ENCODE peak calls at places on chromosomes 3 and 15, in eight cellular contexts. O is AG09319, G is Peyer's patch, E is endodermal cell, S is Panc1, V is heart left ventricle, A is upper lobe of left lung, H is fibroblast of mammary gland. W is an unnamed sample.

GRCh38 chr15:78878356-78878755 is 5.7 kb downstream of the MORF4L1 start:
- DNase-seq in O (no peak), G (no peak), E (no peak), S (no peak), V (no peak), A (no peak), H (peak; percentile 76), W (no peak)

GRCh38 chr15:44735482-44736260 is 657 bp upstream of the TRIM69 start:
- DNase-seq in O (no peak), G (no peak), E (no peak), S (no peak), V (no peak), A (peak; percentile 51), H (no peak), W (no peak)

GRCh38 chr15:42494998-42495360 is 455 bp upstream of the SNAP23 start:
- DNase-seq in O (no peak), G (peak; percentile 34), E (no peak), S (no peak), V (peak; percentile 76), A (peak; percentile 76), H (peak; percentile 67), W (peak; percentile 41)

GRCh38 chr3:183808355-183808754 is 17.0 kb downstream of the MAP6D1 start:
- DNase-seq in O (no peak), G (no peak), E (no peak), S (no peak), V (no peak), A (no peak), H (no peak), W (no peak)

GRCh38 chr15:78223396-78224023 is 10.9 kb downstream of the ACSBG1 start:
- DNase-seq in O (no peak), G (no peak), E (no peak), S (no peak), V (peak; percentile 58), A (no peak), H (peak; percentile 11), W (no peak)

GRCh38 chr3:129934234-129935123 is 40.0 kb upstream of the TRH start:
- DNase-seq in O (no peak), G (no peak), E (peak; percentile 77), S (peak; percentile 35), V (no peak), A (no peak), H (peak; percentile 23), W (no peak)

GRCh38 chr3:50156991-50157493 is 1.9 kb downstream of the SEMA3F start:
- DNase-seq in O (no peak), G (no peak), E (peak; percentile 84), S (no peak), V (no peak), A (no peak), H (no peak), W (no peak)

GRCh38 chr3:137714551-137714950 is 49.6 kb upstream of the SOX14 start:
- DNase-seq in O (no peak), G (no peak), E (no peak), S (no peak), V (no peak), A (no peak), H (no peak), W (no peak)

GRCh38 chr15:57298204-57298603 is 78.1 kb upstream of the CGNL1 start:
- DNase-seq in O (no peak), G (no peak), E (no peak), S (no peak), V (no peak), A (no peak), H (no peak), W (no peak)

GRCh38 chr3:70308760-70309159 is 3.7 kb downstream of the MDFIC2 start:
- DNase-seq in O (no peak), G (no peak), E (peak; percentile 67), S (no peak), V (no peak), A (no peak), H (peak; percentile 2), W (peak; percentile 5)

GRCh38 chr3:197406266-197406665 is 107.9 kb upstream of the DLG1 start:
- DNase-seq in O (no peak), G (no peak), E (no peak), S (no peak), V (peak; percentile 30), A (no peak), H (no peak), W (peak; percentile 66)

GRCh38 chr3:156271995-156272719 is 151.8 kb downstream of the KCNAB1 start:
- DNase-seq in O (no peak), G (no peak), E (peak; percentile 58), S (no peak), V (no peak), A (no peak), H (no peak), W (no peak)

GRCh38 chr3:25074151-25074550 is 353.9 kb upstream of the RARB start:
- DNase-seq in O (no peak), G (no peak), E (no peak), S (no peak), V (no peak), A (no peak), H (no peak), W (no peak)

GRCh38 chr3:119240101-119240581 is 537 bp downstream of the B4GALT4 start:
- DNase-seq in O (no peak), G (peak; percentile 47), E (peak; percentile 77), S (no peak), V (peak; percentile 45), A (peak; percentile 30), H (no peak), W (no peak)

GRCh38 chr3:98371853-98372252 is 18.2 kb downstream of the OR5K4 start:
- DNase-seq in O (no peak), G (no peak), E (no peak), S (no peak), V (no peak), A (no peak), H (no peak), W (no peak)

GRCh38 chr3:79491029-79491634 is 276.7 kb downstream of the ROBO1 start:
- DNase-seq in O (no peak), G (no peak), E (no peak), S (no peak), V (no peak), A (no peak), H (peak; percentile 1), W (no peak)

GRCh38 chr3:54232618-54233017 is 110.3 kb downstream of the CACNA2D3 start:
- DNase-seq in O (no peak), G (no peak), E (no peak), S (no peak), V (no peak), A (no peak), H (no peak), W (no peak)

GRCh38 chr3:132198601-132199000 is 118.6 kb upstream of the ACP3 start:
- DNase-seq in O (no peak), G (no peak), E (no peak), S (no peak), V (no peak), A (no peak), H (no peak), W (no peak)

DNA sequence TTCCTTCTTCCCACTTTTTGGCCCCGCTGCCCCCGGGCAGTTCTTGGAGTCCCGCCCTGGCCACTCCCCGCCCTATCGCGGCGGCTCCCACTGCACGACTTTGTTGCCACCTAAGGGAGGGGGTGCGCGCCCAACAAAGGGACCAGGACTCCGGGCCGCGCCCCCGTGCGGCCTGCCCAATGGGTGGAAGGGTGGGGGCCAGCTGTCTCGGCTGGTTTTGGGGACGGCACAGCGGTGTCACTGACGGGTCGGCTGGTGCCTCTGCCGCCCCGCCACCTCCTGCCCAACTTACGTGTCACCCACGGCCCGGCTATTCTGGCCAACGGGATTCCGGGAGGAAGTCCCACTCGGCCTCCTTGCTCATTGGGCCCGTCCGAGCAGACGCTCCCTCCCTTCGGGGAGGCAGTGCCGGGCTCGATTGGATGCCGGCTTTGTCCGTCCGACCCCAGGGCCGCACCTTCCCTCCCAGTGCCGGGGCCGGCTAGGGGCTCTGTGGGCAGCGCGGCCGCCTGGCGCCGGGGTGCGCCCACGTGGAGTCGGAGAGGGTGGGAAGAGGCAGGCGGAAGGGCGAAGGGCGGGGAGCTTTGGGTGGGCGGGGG is at the start of gene GOLIM4:
- DNase-seq in O (peak; percentile 95), G (peak; percentile 84), E (peak; percentile 98), S (peak; percentile 76), V (peak; percentile 97), A (peak; percentile 97), H (peak; percentile 96), W (peak; percentile 92)
- TF ChIP-seq CTCF in O (peak; percentile 0), G (peak; percentile 8), E (peak; percentile 42), S (no peak), V (no peak), A (no peak), H (no peak), W (no peak)

GRCh38 chr3:133910422-133910821 is 14.7 kb upstream of the RAB6B start:
- DNase-seq in O (no peak), G (no peak), E (peak; percentile 43), S (no peak), V (no peak), A (no peak), H (no peak), W (no peak)
- TF ChIP-seq CTCF in O (no peak), G (no peak), E (peak; percentile 74), S (peak; percentile 49), V (no peak), A (no peak), H (peak; percentile 21), W (peak; percentile 48)

GRCh38 chr15:67613708-67614107 is 71.2 kb downstream of the MAP2K5 start:
- DNase-seq in O (no peak), G (no peak), E (no peak), S (no peak), V (no peak), A (no peak), H (no peak), W (no peak)
- TF ChIP-seq CTCF in O (no peak), G (no peak), E (peak; percentile 78), S (no peak), V (peak; percentile 14), A (no peak), H (no peak), W (no peak)

GRCh38 chr3:114445233-114445632 is 151.4 kb downstream of the TIGIT start:
- DNase-seq in O (no peak), G (no peak), E (no peak), S (no peak), V (no peak), A (no peak), H (peak; percentile 47), W (no peak)

GRCh38 chr3:114447950-114448479 is 154.2 kb downstream of the TIGIT start:
- DNase-seq in O (no peak), G (no peak), E (no peak), S (no peak), V (no peak), A (no peak), H (no peak), W (no peak)

GRCh38 chr3:114446605-114447004 is 152.8 kb downstream of the TIGIT start:
- DNase-seq in O (no peak), G (no peak), E (no peak), S (no peak), V (peak; percentile 24), A (no peak), H (peak; percentile 29), W (no peak)

GRCh38 chr3:114449271-114450007 is 155.6 kb downstream of the TIGIT start:
- DNase-seq in O (no peak), G (no peak), E (no peak), S (no peak), V (no peak), A (no peak), H (peak; percentile 48), W (no peak)

GRCh38 chr3:114447545-114447944 is 153.7 kb downstream of the TIGIT start:
- DNase-seq in O (no peak), G (no peak), E (no peak), S (no peak), V (no peak), A (no peak), H (peak; percentile 35), W (no peak)
- TF ChIP-seq CTCF in O (no peak), G (no peak), E (no peak), S (no peak), V (no peak), A (no peak), H (no peak), W (no peak)

W was measured in retinal pigment epithelial cell.